ENCODE peak calls at places on chromosomes 5 and 9, in seven cellular contexts. C, Z, J, G, F, Q and W are unnamed samples.

GRCh38 chr5:154767537-154767936 is 12.4 kb downstream of the LARP1 start:
- DNase-seq in C (no peak), Z (no peak), J (no peak), G (no peak), F (no peak), Q (no peak), W (no peak)

GRCh38 chr5:50958852-50959457 is 292.5 kb downstream of the PARP8 start:
- DNase-seq in C (no peak), Z (peak; percentile 53), J (peak; percentile 33), G (no peak), F (peak; percentile 54), Q (peak; percentile 59), W (peak; percentile 61)

GRCh38 chr5:36403601-36404311 is 102.1 kb upstream of the RANBP3L start:
- DNase-seq in C (no peak), Z (no peak), J (no peak), G (no peak), F (no peak), Q (no peak), W (no peak)

GRCh38 chr5:142654578-142655042 is 31.3 kb downstream of the FGF1 start:
- DNase-seq in C (no peak), Z (no peak), J (no peak), G (no peak), F (no peak), Q (no peak), W (no peak)

GRCh38 chr5:36496471-36496870 is 109.9 kb upstream of the SLC1A3 start:
- DNase-seq in C (no peak), Z (no peak), J (no peak), G (no peak), F (no peak), Q (no peak), W (no peak)

GRCh38 chr5:161745392-161745791 is 59.9 kb downstream of the GABRA6 start:
- DNase-seq in C (no peak), Z (no peak), J (no peak), G (no peak), F (no peak), Q (no peak), W (no peak)

GRCh38 chr9:1009101-1009707 is 32.7 kb downstream of the DMRT3 start:
- DNase-seq in C (no peak), Z (peak; percentile 60), J (peak; percentile 51), G (peak; percentile 95), F (peak; percentile 72), Q (peak; percentile 74), W (peak; percentile 83)

GRCh38 chr9:92931606-92932005 is 15.7 kb upstream of the FGD3 start:
- DNase-seq in C (no peak), Z (no peak), J (no peak), G (no peak), F (no peak), Q (no peak), W (no peak)

GRCh38 chr5:23042231-23042630 is 189.1 kb upstream of the CDH12 start:
- DNase-seq in C (no peak), Z (no peak), J (no peak), G (no peak), F (no peak), Q (no peak), W (no peak)

GRCh38 chr5:79962580-79963222 is 28.4 kb downstream of the MTX3 start:
- DNase-seq in C (no peak), Z (no peak), J (no peak), G (no peak), F (peak; percentile 16), Q (no peak), W (no peak)

GRCh38 chr5:142143878-142144277 is 35.3 kb downstream of the NDFIP1 start:
- DNase-seq in C (no peak), Z (peak; percentile 25), J (peak; percentile 32), G (no peak), F (peak; percentile 50), Q (peak; percentile 47), W (peak; percentile 21)

GRCh38 chr5:96112123-96112670 is 150.5 kb upstream of the ELL2 start:
- DNase-seq in C (no peak), Z (no peak), J (no peak), G (no peak), F (no peak), Q (no peak), W (no peak)

GRCh38 chr9:37523916-37524315 is 38.2 kb downstream of the POLR1E start:
- DNase-seq in C (no peak), Z (no peak), J (no peak), G (no peak), F (no peak), Q (no peak), W (no peak)

GRCh38 chr9:37534412-37534811 is 41.8 kb downstream of the FBXO10 start:
- DNase-seq in C (no peak), Z (no peak), J (no peak), G (no peak), F (no peak), Q (no peak), W (no peak)

GRCh38 chr9:37531699-37532098 is 44.5 kb downstream of the FBXO10 start:
- DNase-seq in C (peak; percentile 79), Z (no peak), J (no peak), G (no peak), F (no peak), Q (no peak), W (no peak)

GRCh38 chr9:37528652-37529072 is 42.9 kb downstream of the POLR1E start:
- DNase-seq in C (no peak), Z (no peak), J (no peak), G (no peak), F (no peak), Q (no peak), W (no peak)

GRCh38 chr9:37529111-37529510 is 43.4 kb downstream of the POLR1E start:
- DNase-seq in C (peak; percentile 40), Z (no peak), J (no peak), G (no peak), F (no peak), Q (no peak), W (no peak)
- TF ChIP-seq JUND in C (peak; percentile 69), Z (no peak), J (no peak), G (no peak), F (no peak), Q (no peak), W (no peak)

GRCh38 chr5:151630088-151630487 is 39.0 kb upstream of the FAT2 start:
- DNase-seq in C (no peak), Z (no peak), J (no peak), G (no peak), F (no peak), Q (no peak), W (no peak)

GRCh38 chr5:151632941-151633340 is 41.8 kb upstream of the FAT2 start:
- DNase-seq in C (no peak), Z (no peak), J (no peak), G (no peak), F (no peak), Q (no peak), W (no peak)

GRCh38 chr5:151633892-151634291 is 42.8 kb upstream of the FAT2 start:
- DNase-seq in C (no peak), Z (no peak), J (no peak), G (no peak), F (no peak), Q (no peak), W (no peak)

GRCh38 chr5:151632524-151632923 is 41.4 kb upstream of the FAT2 start:
- DNase-seq in C (no peak), Z (peak; percentile 21), J (no peak), G (no peak), F (no peak), Q (no peak), W (no peak)

GRCh38 chr5:151631941-151632340 is 40.8 kb upstream of the FAT2 start:
- DNase-seq in C (no peak), Z (no peak), J (no peak), G (no peak), F (no peak), Q (no peak), W (no peak)
- TF ChIP-seq JUND in C (no peak), Z (no peak), J (no peak), G (no peak), F (no peak), Q (no peak), W (no peak)

GRCh38 chr5:115813719-115814118 is 2.7 kb downstream of the CDO1 start:
- DNase-seq in C (no peak), Z (no peak), J (no peak), G (no peak), F (no peak), Q (no peak), W (no peak)
- TF ChIP-seq JUND in C (no peak), Z (no peak), J (no peak), G (no peak), F (no peak), Q (no peak), W (no peak)

GRCh38 chr9:96006961-96007360 is 131.5 kb downstream of the ERCC6L2 start:
- DNase-seq in C (no peak), Z (no peak), J (no peak), G (no peak), F (no peak), Q (no peak), W (no peak)
- TF ChIP-seq JUND in C (no peak), Z (no peak), J (no peak), G (no peak), F (no peak), Q (no peak), W (no peak)

DNA sequence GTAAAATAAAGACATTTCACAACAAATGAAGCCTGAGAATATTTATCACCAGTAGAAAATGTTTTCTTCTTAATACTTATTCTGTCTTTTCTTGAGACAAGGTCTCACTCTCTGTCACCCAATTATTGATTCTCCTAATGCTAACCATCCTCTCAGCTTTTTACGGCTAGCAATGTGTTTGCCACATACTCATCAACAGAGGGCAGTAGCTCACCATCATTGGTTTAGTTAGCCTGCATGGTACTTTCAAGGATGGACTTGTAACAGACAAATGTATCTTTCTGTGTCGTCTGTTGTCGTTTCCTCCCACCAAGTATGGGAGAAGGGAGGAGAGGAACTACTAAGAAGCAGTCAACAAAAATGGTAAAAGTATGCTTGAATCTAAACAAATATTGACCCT is 5.9 kb upstream of the ACO1 start:
- DNase-seq in C (peak; percentile 40), Z (peak; percentile 76), J (peak; percentile 71), G (no peak), F (peak; percentile 66), Q (peak; percentile 57), W (peak; percentile 79)
- TF ChIP-seq JUND in C (no peak), Z (no peak), J (no peak), G (no peak), F (no peak), Q (no peak), W (no peak)

DNA sequence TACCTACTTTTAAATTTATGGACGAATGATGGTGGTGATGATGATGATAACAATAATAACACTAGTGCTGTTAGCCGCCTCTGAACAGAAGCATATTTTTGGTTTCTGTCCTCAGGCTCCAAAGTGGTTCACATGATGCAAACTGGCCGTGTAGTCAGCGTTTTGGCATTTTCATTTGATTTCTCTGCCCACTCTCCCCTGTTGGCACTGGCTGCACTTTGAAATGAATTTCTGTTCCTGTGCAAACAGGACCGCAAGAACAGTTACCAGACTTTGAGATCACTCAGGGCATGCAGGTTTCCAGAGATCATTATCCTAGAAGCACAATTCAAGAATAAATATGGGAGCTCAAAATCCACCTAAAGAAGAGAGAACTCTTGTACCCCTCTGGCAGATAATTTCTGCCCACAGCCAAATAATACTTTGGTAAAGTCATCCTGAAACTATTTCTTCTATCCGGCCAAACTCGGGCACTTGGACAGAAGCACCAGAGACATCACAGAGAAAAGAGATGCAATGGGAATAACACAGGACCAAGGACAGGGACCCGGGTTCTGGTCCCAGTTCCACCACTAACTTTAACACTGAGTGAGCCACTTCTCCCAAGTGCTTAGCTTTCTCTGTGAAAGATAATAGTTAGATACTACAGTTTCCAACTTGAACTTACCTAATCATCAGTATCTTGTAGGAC is 201.7 kb upstream of the PTGER4 start:
- DNase-seq in C (no peak), Z (no peak), J (no peak), G (no peak), F (no peak), Q (no peak), W (peak; percentile 51)
- TF ChIP-seq JUND in C (no peak), Z (no peak), J (no peak), G (no peak), F (no peak), Q (no peak), W (peak; percentile 68)